ENCODE peak calls at places on chromosomes 4 and X, in five cellular contexts. One of them, this sample, is unnamed. For H3K79me2, the result is how much of the 10 kb centered on the place peaks cover.

GRCh38 chr4:33722800-33723511 is 2521.4 kb downstream of the ARAP2 start:
- DNase-seq in GM12878: no peak
- DNase-seq in HepG2: no peak
- DNase-seq in H1: no peak
- DNase-seq in K562: no peak
- DNase-seq in this sample: no peak

GRCh38 chr4:17670423-17670822 is 56.0 kb downstream of the MED28 start:
- DNase-seq in HepG2: no peak
- DNase-seq in K562: peak
- DNase-seq in H1: no peak
- DNase-seq in GM12878: no peak
- DNase-seq in this sample: no peak

GRCh38 chrX:115452256-115452655 is 108.7 kb upstream of the PLS3 start:
- DNase-seq in H1: no peak
- DNase-seq in K562: no peak
- DNase-seq in GM12878: no peak
- DNase-seq in HepG2: no peak
- DNase-seq in this sample: no peak

GRCh38 chr4:149347139-149347538 is 468.5 kb downstream of the IQCM start:
- DNase-seq in K562: no peak
- DNase-seq in GM12878: no peak
- DNase-seq in HepG2: no peak
- DNase-seq in H1: no peak
- DNase-seq in this sample: no peak

GRCh38 chrX:53323196-53323595 is 41.8 kb upstream of the IQSEC2 start:
- DNase-seq in GM12878: no peak
- DNase-seq in K562: no peak
- DNase-seq in HepG2: no peak
- DNase-seq in H1: no peak
- DNase-seq in this sample: no peak

GRCh38 chrX:2600564-2600963 is 90.5 kb upstream of the CD99 start:
- DNase-seq in HepG2: no peak
- DNase-seq in H1: no peak
- DNase-seq in GM12878: no peak
- DNase-seq in K562: no peak
- DNase-seq in this sample: no peak

GRCh38 chrX:136122207-136122606 is 25.1 kb upstream of the FHL1 start:
- DNase-seq in H1: no peak
- DNase-seq in HepG2: no peak
- DNase-seq in GM12878: no peak
- DNase-seq in K562: no peak
- DNase-seq in this sample: no peak

GRCh38 chr4:68575081-68575480 is 1.0 kb downstream of the UGT2B17 start:
- DNase-seq in HepG2: no peak
- DNase-seq in H1: no peak
- DNase-seq in K562: no peak
- DNase-seq in GM12878: no peak
- DNase-seq in this sample: no peak

GRCh38 chrX:123219916-123220315 is 35.8 kb downstream of the GRIA3 start:
- DNase-seq in K562: no peak
- DNase-seq in GM12878: no peak
- DNase-seq in H1: no peak
- DNase-seq in HepG2: peak
- DNase-seq in this sample: no peak

GRCh38 chr4:145720656-145721055 is 40.7 kb downstream of the C4orf51 start:
- DNase-seq in K562: no peak
- DNase-seq in GM12878: no peak
- DNase-seq in HepG2: no peak
- DNase-seq in H1: no peak
- DNase-seq in this sample: no peak

GRCh38 chr4:2511645-2512131 is 24.8 kb upstream of the FAM193A start:
- DNase-seq in HepG2: no peak
- DNase-seq in K562: peak
- DNase-seq in GM12878: no peak
- DNase-seq in H1: no peak
- DNase-seq in this sample: no peak

GRCh38 chr4:794911-795725 is 30.8 kb downstream of the CPLX1 start:
- DNase-seq in K562: peak
- DNase-seq in HepG2: no peak
- DNase-seq in H1: no peak
- DNase-seq in GM12878: no peak
- DNase-seq in this sample: no peak

GRCh38 chr4:100823066-100823992 is 305.5 kb upstream of the EMCN start:
- DNase-seq in H1: no peak
- DNase-seq in K562: no peak
- DNase-seq in HepG2: peak
- DNase-seq in GM12878: peak
- DNase-seq in this sample: peak

GRCh38 chrX:53831662-53832635 is 145.4 kb upstream of the HUWE1 start:
- DNase-seq in HepG2: peak
- DNase-seq in H1: peak
- DNase-seq in K562: peak
- DNase-seq in GM12878: peak
- DNase-seq in this sample: peak

GRCh38 chrX:97691901-97692455 is 808.3 kb downstream of the RPA4 start:
- DNase-seq in GM12878: no peak
- DNase-seq in HepG2: no peak
- DNase-seq in H1: no peak
- DNase-seq in K562: no peak
- DNase-seq in this sample: no peak

GRCh38 chrX:44915361-44915868 is 42.4 kb downstream of the KDM6A start:
- DNase-seq in K562: peak
- DNase-seq in GM12878: no peak
- DNase-seq in H1: no peak
- DNase-seq in HepG2: peak
- DNase-seq in this sample: no peak

GRCh38 chr4:5166377-5166776 is 115.1 kb downstream of the STK32B start:
- DNase-seq in GM12878: no peak
- DNase-seq in HepG2: no peak
- DNase-seq in H1: no peak
- DNase-seq in K562: no peak
- DNase-seq in this sample: no peak

GRCh38 chr4:141247430-141247780 is 26.7 kb downstream of the ZNF330 start:
- DNase-seq in H1: no peak
- DNase-seq in GM12878: no peak
- DNase-seq in HepG2: no peak
- DNase-seq in K562: no peak
- DNase-seq in this sample: no peak

GRCh38 chr4:158949094-158949493 is 153.8 kb upstream of the RAPGEF2 start:
- DNase-seq in K562: no peak
- DNase-seq in HepG2: no peak
- DNase-seq in GM12878: no peak
- DNase-seq in H1: no peak
- DNase-seq in this sample: no peak

GRCh38 chrX:2468406-2469195 is 32.2 kb downstream of the DHRSX start:
- DNase-seq in K562: no peak
- DNase-seq in H1: no peak
- DNase-seq in HepG2: no peak
- DNase-seq in GM12878: no peak
- DNase-seq in this sample: no peak

GRCh38 chr4:75844151-75844662 is 58.0 kb downstream of the PPEF2 start:
- DNase-seq in HepG2: peak
- DNase-seq in GM12878: no peak
- DNase-seq in K562: no peak
- DNase-seq in H1: no peak
- DNase-seq in this sample: no peak

GRCh38 chr4:8322794-8323704 is 53.5 kb downstream of the HTRA3 start:
- DNase-seq in K562: no peak
- DNase-seq in HepG2: no peak
- DNase-seq in GM12878: no peak
- DNase-seq in H1: peak
- DNase-seq in this sample: no peak

GRCh38 chr4:107692197-107692596 is 27.8 kb downstream of the PAPSS1 start:
- DNase-seq in HepG2: no peak
- DNase-seq in GM12878: no peak
- DNase-seq in K562: no peak
- DNase-seq in H1: no peak
- DNase-seq in this sample: no peak

GRCh38 chr4:106893395-106893881 is 142.7 kb downstream of the DKK2 start:
- DNase-seq in HepG2: no peak
- DNase-seq in K562: no peak
- DNase-seq in H1: no peak
- DNase-seq in GM12878: no peak
- DNase-seq in this sample: no peak

GRCh38 chr4:156949373-156949814 is 22.2 kb downstream of the PDGFC start:
- DNase-seq in GM12878: no peak
- DNase-seq in K562: no peak
- DNase-seq in H1: no peak
- DNase-seq in HepG2: peak
- DNase-seq in this sample: no peak
- TF ChIP-seq POLR2AphosphoS5 in GM12878: no peak
- TF ChIP-seq POLR2AphosphoS5 in K562: no peak
- TF ChIP-seq POLR2AphosphoS5 in H1: no peak
- TF ChIP-seq POLR2AphosphoS5 in HepG2: no peak
- TF ChIP-seq POLR2AphosphoS5 in this sample: no peak

DNA sequence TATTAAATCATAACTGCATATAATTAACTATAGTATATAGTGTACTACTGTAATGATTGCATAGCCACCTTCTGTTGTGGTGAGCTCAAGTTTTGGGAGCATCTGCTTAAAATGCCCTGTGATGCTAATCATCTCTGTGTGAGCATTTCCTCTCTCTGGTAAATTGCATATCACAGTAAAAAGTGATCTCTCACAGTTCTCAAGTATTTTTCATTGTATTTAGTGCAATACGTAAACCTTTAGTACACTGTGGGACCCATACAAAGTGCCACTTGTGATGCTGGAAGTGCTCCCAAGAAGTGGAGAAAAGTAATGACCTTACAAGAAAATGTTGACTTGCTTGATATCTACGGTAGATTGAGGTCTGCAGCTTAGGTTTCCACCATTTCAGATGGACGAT is 82.0 kb downstream of the WWC2 start:
- DNase-seq in GM12878: no peak
- DNase-seq in HepG2: no peak
- DNase-seq in K562: no peak
- DNase-seq in H1: no peak
- DNase-seq in this sample: no peak
- H3K79me2 ChIP-seq in GM12878: under half
- H3K79me2 ChIP-seq in HepG2: half or more
- H3K79me2 ChIP-seq in K562: under half
- H3K79me2 ChIP-seq in H1: under half
- H3K79me2 ChIP-seq in this sample: half or more

GRCh38 chrX:72048515-72049455 is 82.9 kb downstream of the RTL5 start:
- DNase-seq in GM12878: no peak
- DNase-seq in HepG2: no peak
- DNase-seq in K562: no peak
- DNase-seq in H1: no peak
- DNase-seq in this sample: no peak
- TF ChIP-seq CEBPB in GM12878: no peak
- TF ChIP-seq CEBPB in HepG2: no peak
- TF ChIP-seq CEBPB in K562: no peak
- TF ChIP-seq CEBPB in H1: no peak
- TF ChIP-seq CEBPB in this sample: no peak

GRCh38 chr4:53592686-53593641 is 1.7 kb upstream of the LNX1 start:
- DNase-seq in K562: peak
- DNase-seq in GM12878: no peak
- DNase-seq in HepG2: no peak
- DNase-seq in H1: peak
- DNase-seq in this sample: no peak
- TF ChIP-seq POLR2AphosphoS5 in K562: no peak
- TF ChIP-seq POLR2AphosphoS5 in GM12878: no peak
- TF ChIP-seq POLR2AphosphoS5 in HepG2: no peak
- TF ChIP-seq POLR2AphosphoS5 in H1: no peak
- TF ChIP-seq POLR2AphosphoS5 in this sample: no peak

DNA sequence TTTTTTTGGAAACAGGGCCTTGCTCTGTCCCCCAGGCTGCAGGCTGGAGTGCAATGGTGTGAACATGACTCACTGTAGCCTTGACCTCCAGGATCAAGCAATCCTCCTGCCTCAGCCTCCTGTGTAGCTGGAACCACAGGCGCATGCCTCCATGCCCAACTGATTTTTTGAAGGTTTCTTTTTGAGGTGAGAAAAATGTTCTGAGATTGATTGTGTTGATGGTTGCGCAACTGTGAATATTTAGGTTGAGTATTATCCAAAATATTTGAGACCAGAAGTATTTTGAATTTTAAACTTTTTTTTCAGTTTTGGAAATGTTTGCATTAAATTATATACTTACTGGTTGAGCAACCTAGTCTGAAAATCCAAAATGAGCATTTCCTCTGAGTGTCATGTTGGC is 2.6 kb upstream of the CCNI start:
- DNase-seq in K562: no peak
- DNase-seq in H1: no peak
- DNase-seq in HepG2: no peak
- DNase-seq in GM12878: no peak
- DNase-seq in this sample: no peak
- H3K79me2 ChIP-seq in K562: under half
- H3K79me2 ChIP-seq in H1: under half
- H3K79me2 ChIP-seq in HepG2: under half
- H3K79me2 ChIP-seq in GM12878: under half
- H3K79me2 ChIP-seq in this sample: under half

DNA sequence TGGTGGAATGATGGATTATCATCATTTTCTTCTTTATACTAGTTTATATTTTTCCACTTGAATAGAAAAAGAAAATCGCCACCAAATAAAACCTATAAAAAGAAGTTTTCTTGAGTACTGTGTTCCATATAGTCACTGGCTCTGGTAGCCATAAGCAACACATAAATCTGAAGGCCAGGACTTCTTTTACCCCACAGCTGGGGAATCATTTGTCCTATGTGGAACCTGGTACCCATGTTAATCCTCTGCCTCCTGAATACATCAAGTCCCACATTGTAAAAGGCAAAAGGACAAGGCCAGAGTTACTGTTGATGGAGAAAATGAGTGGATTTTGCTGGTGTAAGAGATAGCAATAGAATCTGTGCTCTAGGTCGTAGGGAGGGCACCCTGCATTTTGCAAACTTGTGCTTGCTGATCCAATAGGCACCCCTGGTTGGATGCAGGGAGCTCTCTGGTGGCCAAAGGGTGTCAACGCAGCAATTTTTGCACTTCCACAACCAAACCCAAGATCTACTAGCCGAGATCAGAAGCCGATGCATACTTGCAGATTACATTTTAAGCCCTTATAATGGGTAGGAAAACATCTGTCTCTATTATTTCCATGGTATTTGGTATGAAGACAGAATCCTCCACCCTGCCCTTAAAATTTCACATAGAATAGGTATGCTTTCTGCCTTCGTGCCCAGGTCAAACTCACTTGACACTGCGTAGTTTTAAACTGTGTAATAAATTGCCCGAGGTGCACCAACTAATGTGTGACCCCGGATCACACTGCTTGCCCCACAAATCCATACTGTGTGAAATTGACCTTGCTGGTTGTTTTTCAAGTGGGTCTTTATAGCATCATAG is 146.2 kb upstream of the SCML1 start:
- DNase-seq in GM12878: no peak
- DNase-seq in HepG2: peak
- DNase-seq in H1: peak
- DNase-seq in K562: peak
- DNase-seq in this sample: peak
- TF ChIP-seq CEBPB in GM12878: no peak
- TF ChIP-seq CEBPB in HepG2: no peak
- TF ChIP-seq CEBPB in H1: no peak
- TF ChIP-seq CEBPB in K562: no peak
- TF ChIP-seq CEBPB in this sample: no peak

GRCh38 chrX:138791551-138791950 is 80.0 kb upstream of the FGF13 start:
- DNase-seq in H1: no peak
- DNase-seq in HepG2: no peak
- DNase-seq in K562: no peak
- DNase-seq in GM12878: no peak
- DNase-seq in this sample: no peak

GRCh38 chrX:138794285-138794684 is 82.8 kb upstream of the FGF13 start:
- DNase-seq in K562: no peak
- DNase-seq in H1: no peak
- DNase-seq in GM12878: no peak
- DNase-seq in HepG2: no peak
- DNase-seq in this sample: no peak
- TF ChIP-seq POLR2AphosphoS5 in K562: no peak
- TF ChIP-seq POLR2AphosphoS5 in H1: no peak
- TF ChIP-seq POLR2AphosphoS5 in GM12878: no peak
- TF ChIP-seq POLR2AphosphoS5 in HepG2: no peak
- TF ChIP-seq POLR2AphosphoS5 in this sample: no peak